ENCODE peak calls at places on chromosomes 5 and 9, in eight cellular contexts. G, Q, J, D, Y, Z, W and V are unnamed samples. For H3K4me1 and H3K36me3, the result is how much of the 10 kb centered on the place peaks cover.

GRCh38 chr5:13566903-13567339 is 377.6 kb downstream of the DNAH5 start:
- DNase-seq in G (no peak), J (no peak), D (peak), Q (no peak), W (peak), Y (peak), Z (no peak), V (no peak)

GRCh38 chr9:76713371-76713770 is 50.9 kb upstream of the PCA3 start:
- DNase-seq in Z (no peak), W (no peak), G (no peak), D (no peak), Y (no peak), Q (no peak), J (peak), V (no peak)

GRCh38 chr9:136665111-136665703 is 2.5 kb downstream of the EGFL7 start:
- DNase-seq in W (no peak), J (peak), Y (peak), G (no peak), Z (no peak), Q (no peak), D (no peak), V (no peak)

GRCh38 chr5:173984218-173984617 is 4.8 kb upstream of the C5orf47 start:
- DNase-seq in W (no peak), J (no peak), G (no peak), Z (no peak), D (peak), Q (no peak), Y (peak), V (no peak)

GRCh38 chr5:111937091-111937490 is 180.1 kb upstream of the NREP start:
- DNase-seq in D (no peak), Q (no peak), J (no peak), W (no peak), G (no peak), Z (no peak), Y (peak), V (no peak)

GRCh38 chr5:115284021-115284420 is 12.4 kb downstream of the CCDC112 start:
- DNase-seq in Q (no peak), Y (no peak), G (no peak), D (no peak), Z (no peak), W (no peak), J (no peak), V (no peak)

GRCh38 chr9:130266236-130267098 is 907 bp downstream of the HMCN2 start:
- DNase-seq in Q (peak), Z (no peak), Y (no peak), W (no peak), J (no peak), G (no peak), D (no peak), V (no peak)

GRCh38 chr9:131178382-131178781 is 53.0 kb downstream of the NUP214 start:
- DNase-seq in W (peak), G (peak), Q (peak), D (peak), Z (peak), Y (peak), J (peak), V (peak)

GRCh38 chr5:76908166-76908565 is 44.7 kb upstream of the CRHBP start:
- DNase-seq in Q (no peak), Y (no peak), D (no peak), G (no peak), J (no peak), Z (no peak), W (no peak), V (no peak)

GRCh38 chr5:158739941-158740340 is 359.8 kb downstream of the EBF1 start:
- DNase-seq in J (no peak), G (no peak), W (no peak), Q (no peak), Z (no peak), D (no peak), Y (no peak), V (no peak)

GRCh38 chr5:39178171-39178570 is 41.2 kb downstream of the FYB1 start:
- DNase-seq in Q (no peak), Y (peak), D (no peak), W (peak), G (no peak), J (no peak), Z (no peak), V (no peak)

GRCh38 chr9:105449081-105449480 is 1.2 kb downstream of the FSD1L start:
- DNase-seq in Y (peak), D (no peak), G (no peak), J (no peak), W (peak), Z (no peak), Q (no peak), V (no peak)

GRCh38 chr9:15824310-15824709 is 271.5 kb downstream of the CCDC171 start:
- DNase-seq in Q (no peak), Z (no peak), D (no peak), J (no peak), G (no peak), Y (peak), W (no peak), V (no peak)

GRCh38 chr5:140294753-140295152 is 8.1 kb downstream of the PFDN1 start:
- DNase-seq in G (no peak), Y (no peak), Q (no peak), J (no peak), D (no peak), Z (no peak), W (no peak), V (no peak)
- H3K4me1 ChIP-seq in G (half or more), Y (under half), Q (under half), J (under half), D (half or more), Z (under half), W (under half), V (under half)

DNA sequence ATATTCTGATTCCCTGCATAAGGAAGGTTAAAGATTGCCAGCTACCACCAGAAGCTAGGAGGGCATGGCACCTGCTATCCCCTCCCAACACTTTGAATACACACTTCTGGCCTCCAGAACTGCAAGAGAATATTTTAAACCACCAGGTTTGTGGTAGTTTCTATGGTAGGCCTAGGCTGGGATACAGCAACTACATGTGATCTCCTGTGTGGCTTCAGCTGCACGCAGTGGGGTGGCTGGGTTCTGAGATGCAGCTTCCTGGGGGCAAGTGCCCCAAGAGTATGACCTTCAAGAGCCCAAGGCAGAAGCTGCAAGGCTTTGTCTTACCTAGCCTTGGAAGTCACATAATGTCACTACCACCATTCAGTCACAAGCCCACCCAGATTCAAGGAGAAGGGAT is 39.6 kb downstream of the GCNT4 start:
- DNase-seq in D (no peak), G (no peak), W (no peak), Q (no peak), J (no peak), Z (no peak), Y (no peak), V (no peak)
- H3K36me3 ChIP-seq in D (under half), G (under half), W (under half), Q (under half), J (under half), Z (under half), Y (under half), V (under half)

GRCh38 chr5:4198461-4198860 is 602.8 kb downstream of the IRX1 start:
- DNase-seq in Y (no peak), Q (no peak), G (no peak), W (no peak), Z (no peak), D (no peak), J (no peak), V (no peak)
- H3K4me1 ChIP-seq in Y (under half), Q (under half), G (under half), W (under half), Z (under half), D (under half), J (under half), V (under half)

DNA sequence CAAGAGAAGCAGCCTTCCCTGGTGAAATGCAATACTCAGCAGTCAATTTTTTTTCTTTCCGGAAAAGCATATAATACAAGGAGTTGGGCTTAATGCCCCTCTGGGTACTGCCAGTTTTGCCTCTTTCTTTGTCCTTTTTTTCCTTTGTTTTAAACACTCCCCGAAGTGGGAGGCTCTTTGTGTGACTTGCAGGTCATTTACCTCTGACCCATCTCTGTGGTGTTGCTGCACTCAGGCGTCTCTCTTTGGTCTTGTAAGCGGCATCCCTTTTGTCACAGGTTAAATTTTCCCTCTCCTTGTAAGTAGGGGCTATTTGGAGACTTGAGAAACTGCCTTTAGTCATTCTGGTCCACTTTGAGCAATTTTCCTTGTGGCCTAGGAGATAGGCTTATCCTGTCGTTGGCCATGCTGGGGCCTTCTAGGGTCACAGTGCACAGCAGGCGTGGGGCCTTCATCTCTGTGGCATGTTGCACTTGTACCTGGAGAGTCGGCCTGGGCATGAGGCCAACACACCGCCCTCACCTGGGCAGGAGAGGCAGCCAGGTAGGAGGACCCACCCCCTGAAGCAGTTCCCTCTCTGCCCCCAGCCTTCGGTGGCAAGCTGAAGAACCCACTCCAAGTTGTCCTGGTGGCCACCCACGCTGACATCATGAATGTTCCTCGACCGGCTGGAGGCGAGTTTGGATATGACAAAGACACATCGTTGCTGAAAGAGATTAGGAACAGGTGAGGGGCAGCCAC is 27.7 kb upstream of the CTSL start:
- DNase-seq in Y (no peak), Z (no peak), D (no peak), G (no peak), W (no peak), Q (no peak), J (no peak), V (no peak)
- H3K36me3 ChIP-seq in Y (under half), Z (under half), D (under half), G (under half), W (under half), Q (under half), J (under half), V (under half)

DNA sequence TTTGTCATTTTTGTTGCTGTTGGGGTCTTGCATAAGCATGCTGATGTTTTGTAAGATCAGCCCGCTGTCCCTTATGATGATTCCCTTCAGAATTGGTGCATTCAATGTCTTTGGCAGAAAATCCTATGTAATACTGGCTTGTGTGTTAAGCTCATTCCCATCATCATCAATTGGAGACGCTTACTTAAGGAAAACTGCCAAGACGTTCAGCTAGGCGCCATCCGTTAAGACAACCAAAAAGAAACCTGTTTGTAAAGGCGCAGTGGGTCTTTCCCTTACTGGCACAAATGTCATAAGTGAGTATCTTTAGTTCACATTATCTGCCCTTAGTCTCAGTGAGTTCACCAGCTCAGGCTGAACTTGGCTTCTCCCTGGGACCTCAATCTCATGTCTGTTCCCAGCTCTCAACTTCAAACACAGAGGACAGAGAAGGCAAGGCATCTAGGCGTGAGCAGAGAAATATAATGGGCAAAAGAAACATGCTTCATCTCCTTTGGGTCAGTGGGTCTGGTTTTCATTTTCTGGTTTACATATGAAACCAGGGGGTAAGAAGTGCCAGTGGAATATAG is 97.9 kb downstream of the EFNA5 start:
- DNase-seq in Z (no peak), D (no peak), Y (no peak), G (no peak), W (no peak), Q (no peak), J (no peak), V (no peak)
- H3K4me1 ChIP-seq in Z (under half), D (half or more), Y (under half), G (under half), W (half or more), Q (under half), J (under half), V (under half)